ENCODE peak calls at places on chromosomes 12 and 14, in four cellular contexts. A is heart right ventricle; W is CD8-positive, alpha-beta T cell; J is endothelial cell of umbilical vein. T is an unnamed sample.

GRCh38 chr12:50088577-50089335 is 3.6 kb downstream of the SMARCD1 start:
- DNase-seq in W (peak), A (peak), J (peak), T (no peak)

GRCh38 chr12:22974865-22975264 is 349.9 kb downstream of the ETNK1 start:
- DNase-seq in A (no peak), W (no peak), J (peak), T (no peak)

GRCh38 chr12:78671295-78671694 is 193.3 kb upstream of the SYT1 start:
- DNase-seq in J (peak), W (no peak), A (no peak), T (no peak)

GRCh38 chr12:100404769-100405407 is 48.0 kb downstream of the SLC17A8 start:
- DNase-seq in A (no peak), W (no peak), J (peak), T (no peak)

GRCh38 chr12:69936214-69936731 is 111.2 kb downstream of the MYRFL start:
- DNase-seq in J (no peak), W (no peak), A (no peak), T (no peak)

GRCh38 chr14:93962701-93963601 is 13.4 kb downstream of the ASB2 start:
- DNase-seq in J (no peak), W (peak), A (no peak), T (peak)

GRCh38 chr14:39873793-39874192 is 441.6 kb upstream of the FBXO33 start:
- DNase-seq in J (no peak), A (no peak), W (no peak), T (no peak)

GRCh38 chr14:100890044-100890443 is 13.5 kb downstream of the RTL1 start:
- DNase-seq in W (no peak), A (no peak), J (no peak), T (peak)

GRCh38 chr14:52950410-52950897 is 396 bp downstream of the FERMT2 start:
- DNase-seq in W (peak), A (peak), J (peak), T (no peak)

GRCh38 chr14:56817396-56817921 is 7.2 kb upstream of the OTX2 start:
- DNase-seq in W (no peak), J (no peak), A (no peak), T (no peak)

GRCh38 chr12:6326316-6326959 is 15.4 kb downstream of the TNFRSF1A start:
- DNase-seq in A (peak), J (peak), W (no peak), T (no peak)

GRCh38 chr12:108801736-108802665 is 55.4 kb downstream of the SSH1 start:
- DNase-seq in W (no peak), A (peak), J (peak), T (no peak)

GRCh38 chr14:38405851-38406630 is 150.1 kb upstream of the CLEC14A start:
- DNase-seq in A (no peak), J (peak), W (no peak), T (no peak)

GRCh38 chr12:30450226-30450625 is 245.4 kb downstream of the IPO8 start:
- DNase-seq in J (no peak), A (no peak), W (no peak), T (no peak)

GRCh38 chr14:99572173-99572999 is 31.6 kb downstream of the CCDC85C start:
- DNase-seq in A (no peak), W (no peak), J (no peak), T (no peak)

GRCh38 chr14:54489318-54489683 is 521 bp upstream of the GMFB start:
- DNase-seq in J (no peak), A (no peak), W (no peak), T (no peak)

GRCh38 chr14:54486685-54487084 is 2.1 kb downstream of the GMFB start:
- DNase-seq in J (no peak), A (no peak), W (no peak), T (no peak)

GRCh38 chr14:54488646-54489317 is at the start of gene GMFB:
- DNase-seq in J (peak), A (peak), W (peak), T (peak)

GRCh38 chr14:54487771-54488170 is 1.0 kb downstream of the GMFB start:
- DNase-seq in A (no peak), J (peak), W (no peak), T (no peak)

GRCh38 chr14:54488318-54488645 is 498 bp downstream of the GMFB start:
- DNase-seq in J (no peak), A (no peak), W (no peak), T (no peak)
- TF ChIP-seq CTCF in J (no peak), A (no peak), W (no peak), T (no peak)

GRCh38 chr12:45339035-45339434 is 123.1 kb downstream of the ANO6 start:
- DNase-seq in W (no peak), A (no peak), J (no peak), T (no peak)

GRCh38 chr12:45336331-45336730 is 120.4 kb downstream of the ANO6 start:
- DNase-seq in W (no peak), J (peak), A (no peak), T (no peak)

GRCh38 chr12:45338272-45338671 is 122.4 kb downstream of the ANO6 start:
- DNase-seq in W (no peak), A (peak), J (no peak), T (no peak)

GRCh38 chr12:45337835-45338234 is 121.9 kb downstream of the ANO6 start:
- DNase-seq in A (no peak), W (no peak), J (no peak), T (no peak)

DNA sequence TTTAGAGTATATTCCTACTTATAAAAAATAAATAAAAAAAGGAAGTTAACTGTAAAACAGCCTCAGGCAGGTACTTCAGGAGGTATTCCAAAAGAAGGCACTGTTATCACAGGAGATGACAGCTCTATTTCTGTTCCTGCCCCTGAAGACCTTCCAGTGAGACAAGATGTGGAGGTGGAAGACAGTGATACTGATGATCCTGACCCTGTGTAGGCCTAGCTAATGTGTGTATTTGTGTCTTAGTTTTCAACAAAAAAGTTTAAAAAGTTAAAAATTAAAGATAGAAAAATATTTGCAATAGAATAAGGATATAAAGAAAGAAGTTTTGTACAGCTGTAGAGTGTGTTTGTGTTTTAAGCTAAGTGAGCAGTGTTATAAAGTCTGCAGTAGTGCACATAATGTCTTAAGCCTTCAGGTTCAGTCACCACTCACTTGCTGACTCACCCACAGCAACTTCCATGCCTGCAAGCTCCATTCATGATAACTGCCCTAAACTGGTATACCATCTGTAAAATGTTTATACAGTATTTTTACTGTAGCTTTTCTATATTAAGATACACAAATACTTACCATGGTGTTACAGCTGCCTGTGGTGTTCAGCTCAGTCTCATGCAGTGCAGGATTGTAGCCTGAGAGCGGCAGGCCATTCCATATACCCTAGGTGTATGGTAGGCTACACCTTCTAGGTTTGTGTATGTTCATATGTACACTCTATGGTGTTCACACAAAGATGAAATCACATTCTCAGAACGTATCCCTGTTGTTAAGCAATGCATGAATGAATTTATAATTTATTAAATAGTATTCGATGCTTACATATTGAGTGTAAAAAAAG is 121.1 kb downstream of the ANO6 start:
- DNase-seq in J (no peak), A (no peak), W (no peak), T (no peak)
- TF ChIP-seq CTCF in J (no peak), A (no peak), W (no peak), T (no peak)

GRCh38 chr14:29842228-29842627 is 85.4 kb downstream of the PRKD1 start:
- DNase-seq in W (no peak), A (no peak), J (no peak), T (no peak)
- TF ChIP-seq CTCF in W (no peak), A (no peak), J (no peak), T (no peak)

GRCh38 chr12:116276433-116277216 is 868 bp downstream of the MED13L start:
- DNase-seq in A (peak), J (peak), W (peak), T (peak)

GRCh38 chr12:116274552-116275375 is 2.7 kb downstream of the MED13L start:
- DNase-seq in A (no peak), W (no peak), J (no peak), T (no peak)

GRCh38 chr12:116278667-116279066 is 1.2 kb upstream of the MED13L start:
- DNase-seq in J (no peak), W (no peak), A (no peak), T (no peak)

GRCh38 chr12:116278259-116278595 is 734 bp upstream of the MED13L start:
- DNase-seq in J (no peak), W (no peak), A (no peak), T (no peak)

DNA sequence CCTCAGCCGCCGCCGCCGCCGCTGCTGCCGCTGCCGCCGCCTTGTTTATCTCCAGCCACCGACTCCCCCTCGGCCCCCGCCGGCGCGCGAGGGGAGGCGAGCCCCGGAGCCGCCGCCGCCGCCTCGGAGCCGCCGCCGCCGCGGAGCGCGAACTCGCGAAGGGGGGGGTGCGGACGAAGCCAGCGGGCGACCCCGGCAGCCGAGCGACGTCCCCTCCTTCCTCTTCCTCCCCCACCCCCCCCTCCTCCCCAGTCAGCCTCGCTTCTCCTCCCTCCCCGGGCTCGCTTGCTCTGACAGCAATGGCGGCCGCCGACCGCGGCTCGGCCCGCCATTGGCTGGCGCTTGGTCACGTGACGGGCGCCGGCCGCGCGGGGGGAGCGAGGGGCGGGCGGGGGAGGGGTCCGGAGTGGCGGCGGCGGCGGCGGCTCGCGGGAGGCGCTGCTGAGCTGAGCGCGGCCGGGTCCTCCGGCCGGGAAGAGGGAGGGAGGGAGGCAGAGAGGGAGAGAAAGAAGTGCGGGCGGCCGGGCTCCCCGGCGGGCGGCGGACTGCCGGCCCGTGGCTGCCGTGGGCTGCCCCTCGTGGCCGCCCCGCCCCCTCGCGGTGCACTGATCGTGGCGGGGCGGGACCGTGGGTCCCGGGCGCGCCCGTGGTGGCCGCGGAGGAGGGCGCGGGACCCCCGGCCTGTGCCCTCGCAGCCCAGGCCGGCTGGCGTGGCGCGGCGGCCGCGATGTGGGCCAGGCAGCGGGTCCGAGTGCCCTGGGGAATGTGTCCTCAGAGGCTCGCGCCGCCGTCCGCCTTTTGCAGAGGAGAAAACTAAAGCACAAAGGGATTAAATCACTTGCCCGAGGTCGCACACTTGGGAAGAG is at the start of gene MED13L:
- DNase-seq in W (peak), J (peak), A (peak), T (peak)
- TF ChIP-seq CTCF in W (no peak), J (peak), A (peak), T (peak)

GRCh38 chr12:124774462-124775167 is 89.0 kb downstream of the SCARB1 start:
- DNase-seq in W (peak), A (no peak), J (no peak), T (peak)
- TF ChIP-seq CTCF in W (no peak), A (no peak), J (no peak), T (no peak)

GRCh38 chr12:3042826-3043225 is 34.4 kb upstream of the TSPAN9 start:
- DNase-seq in A (no peak), W (no peak), J (no peak), T (no peak)

GRCh38 chr12:3040663-3041544 is 36.3 kb upstream of the TSPAN9 start:
- DNase-seq in A (no peak), J (no peak), W (no peak), T (no peak)

GRCh38 chr12:3040026-3040656 is 37.0 kb upstream of the TSPAN9 start:
- DNase-seq in A (no peak), J (no peak), W (no peak), T (no peak)

GRCh38 chr12:3042394-3042793 is 34.8 kb upstream of the TSPAN9 start:
- DNase-seq in W (no peak), J (no peak), A (peak), T (no peak)

GRCh38 chr12:3041558-3042164 is 35.5 kb upstream of the TSPAN9 start:
- DNase-seq in W (peak), A (peak), J (peak), T (no peak)
- TF ChIP-seq CTCF in W (no peak), A (peak), J (peak), T (peak)

DNA sequence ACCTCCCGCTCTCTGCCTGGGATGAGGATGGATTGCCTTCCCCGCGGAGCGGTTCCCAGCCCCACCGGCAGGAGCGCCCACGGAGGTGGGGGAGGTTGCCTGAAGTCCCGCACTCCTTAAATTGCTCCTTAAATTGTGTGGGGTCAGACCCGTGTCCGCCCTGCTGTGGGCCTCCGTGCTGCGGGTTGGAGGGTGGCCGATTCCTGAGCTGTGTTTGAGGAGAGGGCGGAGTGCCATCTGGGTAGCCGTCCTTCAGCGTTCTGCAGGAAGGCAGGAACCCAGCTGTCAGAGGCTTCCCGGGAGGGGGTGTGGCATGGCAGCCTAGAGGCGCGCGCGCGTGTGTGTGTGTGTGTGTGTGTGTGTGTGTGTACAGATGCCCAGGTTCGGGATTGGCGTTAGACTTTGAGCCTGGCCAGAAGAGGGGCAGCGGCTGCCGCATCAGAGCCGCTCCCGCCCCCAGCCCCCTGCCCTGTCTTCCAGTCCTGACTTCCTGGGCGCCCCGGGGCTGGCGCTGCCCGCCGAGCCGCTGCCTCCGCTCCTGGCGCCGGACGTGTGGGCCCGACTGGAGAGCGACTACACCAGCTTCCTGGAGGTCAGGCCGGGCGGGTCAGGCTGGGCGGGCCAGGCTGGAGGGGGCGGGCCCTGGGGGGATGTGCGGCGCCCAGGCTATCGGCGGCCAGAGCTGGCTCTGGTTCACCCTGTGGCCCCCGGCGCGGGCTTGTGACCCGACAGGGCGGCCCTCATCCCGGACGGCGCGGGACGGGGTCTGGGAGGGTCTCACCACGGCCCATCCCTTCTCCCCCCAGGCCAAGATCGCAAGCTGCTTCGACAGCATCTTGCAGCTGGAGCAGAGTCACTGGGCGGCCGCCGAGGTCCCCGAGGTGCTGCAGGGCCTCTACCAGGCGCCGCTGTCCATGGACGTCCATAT is 9.2 kb downstream of the EXOC3L4 start:
- DNase-seq in W (no peak), A (no peak), J (no peak), T (no peak)
- TF ChIP-seq CTCF in W (no peak), A (no peak), J (no peak), T (no peak)

GRCh38 chr12:72564120-72564519 is 291.9 kb downstream of the TRHDE start:
- DNase-seq in A (no peak), J (no peak), W (no peak), T (no peak)

GRCh38 chr12:72560370-72560769 is 288.2 kb downstream of the TRHDE start:
- DNase-seq in J (no peak), A (no peak), W (no peak), T (no peak)
- TF ChIP-seq CTCF in J (no peak), A (no peak), W (no peak), T (no peak)